ENCODE peak calls at places on chromosomes 13 and 19, in ten cellular contexts. G, V, I, A, Q, J, X, P, K and O are unnamed samples.

GRCh38 chr19:14507704-14508246 is 10.4 kb downstream of the DNAJB1 start:
- DNase-seq in G (no peak), V (no peak), I (peak), A (no peak), Q (peak), J (no peak), X (no peak), P (no peak), K (no peak), O (no peak)

GRCh38 chr19:5547881-5548280 is 19.9 kb downstream of the TINCR start:
- DNase-seq in G (no peak), V (peak), I (peak), A (peak), Q (no peak), J (no peak), X (no peak), P (peak), K (no peak), O (no peak)

GRCh38 chr19:33552928-33553279 is 31.3 kb upstream of the PEPD start:
- DNase-seq in G (no peak), V (no peak), I (no peak), A (no peak), Q (no peak), J (no peak), X (no peak), P (no peak), K (no peak), O (peak)

GRCh38 chr13:29702912-29703351 is 107.4 kb upstream of the SLC7A1 start:
- DNase-seq in G (no peak), V (no peak), I (no peak), A (no peak), Q (no peak), J (no peak), X (peak), P (no peak), K (no peak), O (no peak)

GRCh38 chr13:101875717-101876393 is 423.4 kb downstream of the ITGBL1 start:
- DNase-seq in G (no peak), V (no peak), I (no peak), A (no peak), Q (no peak), J (no peak), X (no peak), P (no peak), K (no peak), O (no peak)

GRCh38 chr19:3851254-3852176 is 17.3 kb downstream of the ZFR2 start:
- DNase-seq in G (no peak), V (no peak), I (no peak), A (no peak), Q (no peak), J (no peak), X (no peak), P (no peak), K (no peak), O (no peak)

GRCh38 chr13:102873653-102874052 is 27.8 kb downstream of the ERCC5 start:
- DNase-seq in G (no peak), V (no peak), I (no peak), A (no peak), Q (no peak), J (no peak), X (no peak), P (no peak), K (no peak), O (no peak)

GRCh38 chr13:59982631-59983382 is 180.9 kb downstream of the DIAPH3 start:
- DNase-seq in G (no peak), V (no peak), I (no peak), A (no peak), Q (no peak), J (no peak), X (no peak), P (no peak), K (no peak), O (no peak)

GRCh38 chr19:30523791-30524190 is 151.6 kb downstream of the ZNF536 start:
- DNase-seq in G (no peak), V (no peak), I (no peak), A (no peak), Q (no peak), J (no peak), X (no peak), P (no peak), K (no peak), O (no peak)

GRCh38 chr13:36069881-36070366 is 61.3 kb downstream of the DCLK1 start:
- DNase-seq in G (no peak), V (no peak), I (no peak), A (no peak), Q (no peak), J (no peak), X (no peak), P (no peak), K (peak), O (no peak)

GRCh38 chr19:58118979-58119733 is 21.1 kb upstream of the ZSCAN18 start:
- DNase-seq in G (no peak), V (peak), I (peak), A (no peak), Q (no peak), J (no peak), X (no peak), P (no peak), K (no peak), O (no peak)